ENCODE peak calls at places on chromosomes 12 and 14, in four cellular contexts. H is IMR-90, S is GM12878, Q is K562. L is an unnamed sample.

GRCh38 chr14:90368946-90369721 is 27.7 kb upstream of the CALM1 start:
- DNase-seq in H (peak), S (no peak), Q (no peak), L (peak)

GRCh38 chr12:24054411-24054810 is 104.9 kb upstream of the SOX5 start:
- DNase-seq in H (no peak), S (no peak), Q (no peak), L (peak)

GRCh38 chr12:124527861-124528561 is 39.4 kb downstream of the NCOR2 start:
- DNase-seq in H (no peak), S (no peak), Q (no peak), L (no peak)

GRCh38 chr12:59700145-59700435 is 104.3 kb downstream of the SLC16A7 start:
- DNase-seq in H (no peak), S (no peak), Q (no peak), L (no peak)

GRCh38 chr12:65123435-65124063 is 2.4 kb upstream of the WIF1 start:
- DNase-seq in H (peak), S (peak), Q (no peak), L (peak)

GRCh38 chr14:94864421-94865195 is 94.7 kb upstream of the GSC start:
- DNase-seq in H (no peak), S (no peak), Q (no peak), L (no peak)

GRCh38 chr12:83121886-83122622 is 435.3 kb downstream of the TMTC2 start:
- DNase-seq in H (no peak), S (no peak), Q (no peak), L (no peak)

GRCh38 chr14:26286066-26286791 is 311.6 kb downstream of the NOVA1 start:
- DNase-seq in H (peak), S (no peak), Q (no peak), L (peak)

GRCh38 chr12:89883630-89884364 is 175.2 kb upstream of the ATP2B1 start:
- DNase-seq in H (peak), S (no peak), Q (no peak), L (peak)

GRCh38 chr14:22824711-22825359 is 4.9 kb upstream of the MRPL52 start:
- DNase-seq in H (peak), S (no peak), Q (peak), L (peak)

GRCh38 chr14:28298156-28298555 is 468.4 kb upstream of the FOXG1 start:
- DNase-seq in H (no peak), S (no peak), Q (no peak), L (no peak)

GRCh38 chr12:71858848-71859247 is 19.3 kb downstream of the TBC1D15 start:
- DNase-seq in H (no peak), S (no peak), Q (no peak), L (no peak)

GRCh38 chr12:67650528-67651379 is 2.2 kb downstream of the DYRK2 start:
- DNase-seq in H (no peak), S (no peak), Q (no peak), L (peak)

GRCh38 chr14:105974902-105975301 is 448.5 kb downstream of the TMEM121 start:
- DNase-seq in H (no peak), S (no peak), Q (peak), L (no peak)

GRCh38 chr14:51328089-51328941 is 88.3 kb downstream of the TMX1 start:
- DNase-seq in H (peak), S (no peak), Q (no peak), L (peak)

GRCh38 chr14:22753586-22753985 is 12.9 kb upstream of the OXA1L start:
- DNase-seq in H (no peak), S (no peak), Q (no peak), L (no peak)

GRCh38 chr12:7117670-7118069 is 8.7 kb upstream of the C1RL start:
- DNase-seq in H (no peak), S (no peak), Q (no peak), L (no peak)

GRCh38 chr14:106822905-106823304 is 1296.5 kb downstream of the TMEM121 start:
- DNase-seq in H (no peak), S (no peak), Q (no peak), L (no peak)

GRCh38 chr14:77097006-77097688 is 911 bp upstream of the CIPC start:
- DNase-seq in H (peak), S (no peak), Q (no peak), L (no peak)

GRCh38 chr14:69471436-69471835 is 13.1 kb upstream of the PLEKHD1 start:
- DNase-seq in H (no peak), S (no peak), Q (no peak), L (no peak)

GRCh38 chr12:109264095-109264942 is 44.8 kb downstream of the FOXN4 start:
- DNase-seq in H (peak), S (no peak), Q (peak), L (peak)

GRCh38 chr14:51082394-51082793 is 12.5 kb downstream of the TRIM9 start:
- DNase-seq in H (no peak), S (no peak), Q (no peak), L (no peak)

GRCh38 chr12:47534695-47535094 is 171.1 kb downstream of the RPAP3 start:
- DNase-seq in H (peak), S (no peak), Q (no peak), L (no peak)

GRCh38 chr12:110883251-110883650 is 36.5 kb downstream of the CCDC63 start:
- DNase-seq in H (no peak), S (no peak), Q (no peak), L (no peak)

GRCh38 chr14:96051231-96051630 is 12.1 kb downstream of the C14orf132 start:
- DNase-seq in H (no peak), S (no peak), Q (no peak), L (no peak)

GRCh38 chr14:103563089-103563620 is 395 bp downstream of the COA8 start:
- DNase-seq in H (no peak), S (no peak), Q (peak), L (no peak)

GRCh38 chr12:20576528-20576927 is 118.6 kb upstream of the SLCO1C1 start:
- DNase-seq in H (no peak), S (no peak), Q (no peak), L (no peak)

DNA sequence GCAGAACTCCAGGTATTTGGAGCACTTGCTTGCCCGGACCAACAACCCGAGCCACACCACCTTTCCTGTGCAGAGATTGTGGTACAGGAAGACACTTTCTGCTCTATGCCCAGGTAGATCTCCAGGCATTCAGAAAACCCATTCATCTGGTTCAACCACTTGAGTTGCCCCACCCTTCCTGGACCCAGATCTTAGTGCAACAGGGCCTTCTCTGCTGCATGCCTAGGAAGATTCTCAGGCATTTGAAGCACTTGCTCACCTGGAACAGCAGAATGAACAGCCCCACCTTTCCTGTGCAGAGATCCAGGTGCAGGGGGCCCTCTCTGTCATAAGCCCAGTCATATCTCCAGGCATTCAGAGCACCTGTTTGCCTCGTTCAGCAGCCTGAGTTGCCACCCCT is 412.8 kb upstream of the MGAT4C start:
- DNase-seq in H (no peak), S (no peak), Q (no peak), L (no peak)
- H2AFZ ChIP-seq in H (no peak), S (no peak), Q (no peak), L (no peak)

GRCh38 chr12:28759334-28759733 is 389.7 kb upstream of the FAR2 start:
- DNase-seq in H (peak), S (no peak), Q (no peak), L (no peak)
- TF ChIP-seq FOS in H (no peak), S (no peak), Q (no peak), L (peak)

DNA sequence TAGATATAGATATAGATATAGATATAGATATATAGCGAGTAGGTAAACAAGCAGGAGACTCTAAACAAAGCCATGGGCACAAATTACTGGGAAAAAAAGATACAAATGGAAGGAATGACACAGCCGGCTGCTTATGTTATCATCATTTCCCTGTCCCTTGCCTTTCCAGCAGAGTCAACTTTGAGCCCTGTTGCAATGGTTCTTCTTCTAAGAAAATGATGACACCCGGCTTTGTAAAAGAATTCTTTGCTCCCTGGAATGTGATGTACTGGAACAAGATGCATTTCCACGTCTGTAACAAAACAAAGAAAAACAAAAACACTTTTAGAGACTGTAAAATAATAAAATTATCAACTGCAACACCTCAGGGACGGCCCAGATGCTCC is 1121.4 kb upstream of the TMEM132C start:
- DNase-seq in H (no peak), S (no peak), Q (no peak), L (no peak)
- H3K27ac ChIP-seq in H (no peak), S (no peak), Q (peak), L (no peak)

DNA sequence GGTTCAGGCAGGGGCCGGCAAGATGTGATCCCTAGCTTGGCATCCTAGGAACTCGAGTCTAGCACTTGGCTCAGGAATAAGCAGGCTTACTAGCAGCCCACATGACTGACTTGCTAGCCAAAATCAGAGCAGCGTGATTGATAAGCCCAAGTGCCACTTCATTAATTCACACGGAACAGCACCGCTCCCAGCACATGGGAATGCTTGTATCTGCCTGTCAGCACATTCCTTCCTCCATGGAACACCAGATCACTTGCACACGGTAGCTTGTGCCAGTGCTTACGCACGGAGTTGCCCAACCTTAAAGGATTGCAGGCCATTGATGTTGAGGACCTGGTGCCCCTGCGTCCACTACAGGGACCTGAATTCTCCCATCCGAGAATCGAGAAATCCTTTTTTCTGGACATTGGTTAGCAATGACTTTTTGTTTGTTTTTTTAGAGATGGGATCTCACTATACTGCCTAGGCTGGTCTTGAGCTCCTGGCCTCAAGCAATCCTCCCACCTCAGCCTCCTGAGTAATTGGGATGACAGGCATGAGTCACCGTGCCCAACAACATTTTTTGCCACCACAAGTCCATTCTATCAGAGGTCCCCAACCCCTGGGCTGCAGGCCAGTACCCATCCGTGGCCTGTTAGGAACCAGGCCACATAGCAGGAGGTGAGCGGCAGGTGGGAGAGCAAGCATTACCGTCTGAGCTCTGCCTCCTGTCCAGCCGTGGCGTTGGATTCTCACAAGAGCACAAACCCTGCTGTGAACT is 30.6 kb upstream of the TSPAN9 start:
- DNase-seq in H (no peak), S (no peak), Q (no peak), L (no peak)
- H2AFZ ChIP-seq in H (peak), S (no peak), Q (no peak), L (no peak)

GRCh38 chr12:11823593-11823992 is 174.1 kb downstream of the ETV6 start:
- DNase-seq in H (no peak), S (no peak), Q (no peak), L (no peak)

GRCh38 chr12:11825278-11825677 is 175.8 kb downstream of the ETV6 start:
- DNase-seq in H (no peak), S (no peak), Q (no peak), L (no peak)

GRCh38 chr12:11824736-11825135 is 175.3 kb downstream of the ETV6 start:
- DNase-seq in H (no peak), S (no peak), Q (no peak), L (peak)

GRCh38 chr12:11823043-11823442 is 173.6 kb downstream of the ETV6 start:
- DNase-seq in H (peak), S (no peak), Q (no peak), L (no peak)

GRCh38 chr12:11824069-11824468 is 174.6 kb downstream of the ETV6 start:
- DNase-seq in H (no peak), S (no peak), Q (no peak), L (no peak)
- TF ChIP-seq FOS in H (no peak), S (no peak), Q (no peak), L (no peak)